ENCODE peak calls at places on chromosome 9, in four cellular contexts. K, H, A and B are unnamed samples.

GRCh38 chr9:15317836-15318235 is 10.8 kb upstream of the TTC39B start:
- DNase-seq in A (peak), K (no peak), H (no peak), B (peak)

GRCh38 chr9:16425572-16425971 is 444.9 kb downstream of the BNC2 start:
- DNase-seq in A (peak), H (no peak), K (no peak), B (peak)

GRCh38 chr9:8728910-8729309 is 929.3 kb upstream of the DMAC1 start:
- DNase-seq in A (no peak), H (no peak), K (no peak), B (no peak)

GRCh38 chr9:7371032-7371431 is 428.5 kb downstream of the DMAC1 start:
- DNase-seq in H (no peak), K (no peak), A (no peak), B (peak)

GRCh38 chr9:73441223-73441622 is 289.6 kb downstream of the ANXA1 start:
- DNase-seq in A (no peak), H (no peak), K (no peak), B (no peak)

GRCh38 chr9:100472725-100473261 is at the start of gene TMEFF1:
- DNase-seq in K (peak), H (peak), A (no peak), B (peak)

GRCh38 chr9:134371731-134372130 is 45.5 kb downstream of the RXRA start:
- DNase-seq in A (peak), K (no peak), H (peak), B (no peak)

GRCh38 chr9:129270903-129271431 is 92.9 kb upstream of the IER5L start:
- DNase-seq in K (no peak), A (peak), H (no peak), B (peak)

GRCh38 chr9:89312154-89312616 is 1.2 kb downstream of the CKS2 start:
- DNase-seq in A (no peak), H (no peak), K (peak), B (peak)

GRCh38 chr9:19271081-19271480 is 40.6 kb downstream of the DENND4C start:
- DNase-seq in H (no peak), A (no peak), K (no peak), B (no peak)

GRCh38 chr9:21455320-21455719 is 15.1 kb downstream of the IFNA1 start:
- DNase-seq in H (no peak), K (peak), A (peak), B (peak)

GRCh38 chr9:76466299-76466605 is 7.3 kb downstream of the GCNT1 start:
- DNase-seq in A (no peak), H (no peak), K (no peak), B (no peak)

GRCh38 chr9:70964861-70965260 is 156.6 kb downstream of the TRPM3 start:
- DNase-seq in K (no peak), H (no peak), A (no peak), B (no peak)

GRCh38 chr9:136438548-136438908 is 1.1 kb downstream of the INPP5E start:
- DNase-seq in A (no peak), H (no peak), K (peak), B (peak)

GRCh38 chr9:82488702-82489578 is 500.4 kb downstream of the SPATA31D1 start:
- DNase-seq in K (no peak), A (peak), H (no peak), B (peak)

GRCh38 chr9:134918646-134919045 is 934 bp upstream of the FCN1 start:
- DNase-seq in A (no peak), K (no peak), H (no peak), B (no peak)

GRCh38 chr9:35910613-35911488 is 1.6 kb downstream of the SPAAR start:
- DNase-seq in K (peak), A (peak), H (peak), B (peak)

GRCh38 chr9:116549061-116549664 is 137.9 kb upstream of the TRIM32 start:
- DNase-seq in K (no peak), A (peak), H (peak), B (peak)

GRCh38 chr9:93256878-93257807 is 73.2 kb downstream of the WNK2 start:
- DNase-seq in H (peak), A (no peak), K (no peak), B (no peak)

GRCh38 chr9:81083062-81083461 is 606.3 kb downstream of the TLE1 start:
- DNase-seq in H (no peak), A (peak), K (no peak), B (peak)

GRCh38 chr9:121772600-121773285 is 121.3 kb downstream of the DAB2IP start:
- DNase-seq in H (peak), A (no peak), K (no peak), B (no peak)

GRCh38 chr9:38344566-38345324 is 47.8 kb upstream of the ALDH1B1 start:
- DNase-seq in H (no peak), K (no peak), A (no peak), B (no peak)

GRCh38 chr9:34227445-34227844 is 48.6 kb downstream of the UBAP1 start:
- DNase-seq in A (peak), K (no peak), H (no peak), B (no peak)

GRCh38 chr9:94611638-94612068 is 18.0 kb upstream of the FBP2 start:
- DNase-seq in K (no peak), H (no peak), A (no peak), B (no peak)

GRCh38 chr9:104864675-104865104 is 63.3 kb downstream of the ABCA1 start:
- DNase-seq in H (no peak), K (no peak), A (peak), B (peak)

GRCh38 chr9:114899461-114899860 is 30.9 kb downstream of the TNFSF8 start:
- DNase-seq in A (no peak), K (peak), H (no peak), B (peak)

GRCh38 chr9:11722957-11723356 is 970.2 kb upstream of the TYRP1 start:
- DNase-seq in K (no peak), H (no peak), A (no peak), B (no peak)

GRCh38 chr9:105308448-105309412 is 64.3 kb downstream of the SLC44A1 start:
- DNase-seq in K (peak), A (no peak), H (no peak), B (no peak)

GRCh38 chr9:113998529-113999255 is 79.4 kb downstream of the AMBP start:
- DNase-seq in A (peak), K (no peak), H (no peak), B (no peak)

GRCh38 chr9:35940474-35941467 is 17.2 kb downstream of the OR2S2 start:
- DNase-seq in H (no peak), K (no peak), A (no peak), B (no peak)